ENCODE peak calls at places on chromosome 17, in five cellular contexts. T is stimulated activated CD8-positive, alpha-beta memory T cell treated with anti-CD3 and anti-CD28 coated beads, Interleukin-7, amount 100 ng/mL, for 4 hours; W is MV-4-11; E is fibroblast of the conjunctiva; F is AG09319. J is an unnamed sample.

GRCh38 chr17:72173475-72174116 is 52.8 kb downstream of the SOX9 start:
- DNase-seq in T (no peak), W (no peak), E (no peak), F (no peak), J (no peak)

GRCh38 chr17:43217614-43218087 is 6.0 kb downstream of the TMEM106A start:
- DNase-seq in T (peak), W (no peak), E (no peak), F (no peak), J (no peak)

GRCh38 chr17:81408049-81408448 is 12.8 kb downstream of the BAHCC1 start:
- DNase-seq in T (no peak), W (no peak), E (no peak), F (no peak), J (no peak)

GRCh38 chr17:82051776-82052637 is at the start of the genes GPS1 and RFNG:
- DNase-seq in T (peak), W (peak), E (no peak), F (no peak), J (no peak)

GRCh38 chr17:60135160-60135950 is 14.4 kb upstream of the CA4 start:
- DNase-seq in T (peak), W (peak), E (peak), F (peak), J (peak)

GRCh38 chr17:62933986-62934385 is 32.0 kb upstream of the TANC2 start:
- DNase-seq in T (no peak), W (peak), E (peak), F (no peak), J (no peak)

GRCh38 chr17:29177541-29177870 is 2.7 kb downstream of the MYO18A start:
- DNase-seq in T (no peak), W (no peak), E (no peak), F (no peak), J (no peak)

GRCh38 chr17:80995131-80995530 is 3.5 kb downstream of the CHMP6 start:
- DNase-seq in T (no peak), W (no peak), E (no peak), F (no peak), J (no peak)

GRCh38 chr17:30906101-30906911 is at the start of gene TEFM:
- DNase-seq in T (peak), W (peak), E (peak), F (peak), J (peak)

GRCh38 chr17:41133880-41134735 is 6.2 kb downstream of the KRTAP4-6 start:
- DNase-seq in T (no peak), W (no peak), E (no peak), F (no peak), J (no peak)

GRCh38 chr17:80889231-80889896 is 102.3 kb upstream of the CHMP6 start:
- DNase-seq in T (no peak), W (no peak), E (no peak), F (no peak), J (no peak)

GRCh38 chr17:30477758-30478115 is 529 bp downstream of the GOSR1 start:
- DNase-seq in T (no peak), W (no peak), E (no peak), F (no peak), J (no peak)

GRCh38 chr17:50884354-50885311 is 18.5 kb upstream of the TOB1 start:
- DNase-seq in T (no peak), W (no peak), E (no peak), F (no peak), J (no peak)

GRCh38 chr17:29248845-29249244 is 2.2 kb downstream of the CRYBA1 start:
- DNase-seq in T (no peak), W (no peak), E (no peak), F (no peak), J (no peak)

GRCh38 chr17:81095608-81095888 is 60.6 kb downstream of the BAIAP2 start:
- DNase-seq in T (no peak), W (peak), E (no peak), F (no peak), J (no peak)

J was measured in amniotic stem cell.